ENCODE peak calls at places on chromosomes 5 and 9, in four cellular contexts. R, T, G and O are unnamed samples.

GRCh38 chr5:171688696-171689495 is 96.7 kb upstream of the SMIM23 start:
- DNase-seq in T (no peak), R (no peak), G (no peak), O (no peak)

GRCh38 chr9:78515108-78515507 is 218.2 kb downstream of the PSAT1 start:
- DNase-seq in G (no peak), T (no peak), R (no peak), O (no peak)

GRCh38 chr9:110444911-110445310 is 107.2 kb upstream of the TXNDC8 start:
- DNase-seq in G (peak; percentile 61), R (no peak), T (no peak), O (peak; percentile 94)

GRCh38 chr5:110727025-110727314 is 499 bp upstream of the TMEM232 start:
- DNase-seq in T (no peak), G (no peak), R (no peak), O (no peak)

GRCh38 chr5:56142233-56142619 is 90.9 kb downstream of the ANKRD55 start:
- DNase-seq in R (no peak), T (no peak), G (no peak), O (no peak)

GRCh38 chr9:133635506-133635902 is 659 bp upstream of the DBH start:
- DNase-seq in R (no peak), G (no peak), T (no peak), O (no peak)

GRCh38 chr5:173712609-173713176 is 96.2 kb upstream of the BOD1 start:
- DNase-seq in G (no peak), R (no peak), T (peak; percentile 41), O (no peak)

GRCh38 chr5:33300209-33300742 is 140.5 kb upstream of the TARS1 start:
- DNase-seq in G (no peak), T (no peak), R (no peak), O (no peak)

GRCh38 chr5:150122158-150122510 is 33.5 kb downstream of the PDGFRB start:
- DNase-seq in G (no peak), T (peak; percentile 77), R (peak; percentile 47), O (no peak)

GRCh38 chr5:125038477-125038876 is 292.0 kb upstream of the ZNF608 start:
- DNase-seq in R (no peak), G (no peak), T (no peak), O (no peak)

GRCh38 chr9:106860731-106861584 is 2.0 kb upstream of the ZNF462 start:
- DNase-seq in R (no peak), T (peak; percentile 81), G (peak; percentile 43), O (peak; percentile 52)

GRCh38 chr9:88533951-88534455 is 975 bp upstream of the NXNL2 start:
- DNase-seq in R (no peak), G (peak; percentile 43), T (peak; percentile 82), O (peak; percentile 76)

GRCh38 chr9:131607591-131607990 is 62.3 kb downstream of the PRRT1B start:
- DNase-seq in T (no peak), G (no peak), R (no peak), O (no peak)

GRCh38 chr5:130158036-130158435 is 253.8 kb downstream of the CHSY3 start:
- DNase-seq in R (no peak), G (no peak), T (no peak), O (no peak)

GRCh38 chr9:127703289-127703946 is 3.4 kb upstream of the CFAP157 start:
- DNase-seq in R (no peak), T (no peak), G (no peak), O (no peak)

GRCh38 chr5:148469446-148470062 is 85.8 kb downstream of the FBXO38 start:
- DNase-seq in R (no peak), G (peak; percentile 95), T (no peak), O (no peak)